ENCODE peak calls at places on chromosomes 7 and 10, in ten cellular contexts. B is body of pancreas, F is A549, H is stomach, N is foreskin keratinocyte, J is IMR-90, A is K562, S is SK-N-SH, Z is psoas muscle, K is Caco-2. X is an unnamed sample. For H3K4me1, the result is how much of the 10 kb centered on the place peaks cover.

GRCh38 chr7:152894295-152895170 is 135.0 kb downstream of the ACTR3B start:
- DNase-seq in S (peak), F (peak), J (no peak), N (no peak), B (peak), K (no peak), Z (no peak), H (no peak), A (peak), X (peak)

GRCh38 chr10:14450041-14450491 is 119.3 kb upstream of the FRMD4A start:
- DNase-seq in S (no peak), K (no peak), B (peak), Z (no peak), H (peak), A (no peak), F (no peak), N (no peak), J (peak), X (no peak)

GRCh38 chr10:21602313-21602712 is 68.3 kb downstream of the MLLT10 start:
- DNase-seq in F (no peak), S (no peak), A (no peak), K (no peak), H (no peak), J (peak), B (no peak), N (no peak), Z (no peak), X (no peak)

GRCh38 chr7:110246118-110246517 is 844.8 kb upstream of the LRRN3 start:
- DNase-seq in S (no peak), A (no peak), H (no peak), N (no peak), F (no peak), J (no peak), K (no peak), B (no peak), Z (no peak), X (no peak)

GRCh38 chr7:130345106-130345505 is 490 bp downstream of the CPA5 start:
- DNase-seq in Z (no peak), J (no peak), S (no peak), H (no peak), B (no peak), A (no peak), N (no peak), K (no peak), F (no peak), X (no peak)

GRCh38 chr7:14936530-14936929 is 34.0 kb upstream of the DGKB start:
- DNase-seq in J (peak), F (peak), H (no peak), K (peak), Z (peak), A (no peak), N (no peak), B (peak), S (no peak), X (no peak)

GRCh38 chr7:91876391-91877133 is 3.9 kb downstream of the MTERF1 start:
- DNase-seq in S (no peak), K (no peak), A (no peak), F (peak), J (peak), H (no peak), N (no peak), B (no peak), Z (no peak), X (no peak)

GRCh38 chr10:127195041-127195506 is 1.3 kb downstream of the INSYN2A start:
- DNase-seq in J (no peak), S (peak), Z (no peak), K (no peak), F (peak), N (no peak), A (no peak), B (no peak), H (no peak), X (no peak)

GRCh38 chr10:107561136-107561650 is 396.7 kb upstream of the SORCS1 start:
- DNase-seq in B (no peak), S (no peak), K (no peak), N (no peak), Z (no peak), F (no peak), H (no peak), J (no peak), A (no peak), X (no peak)

GRCh38 chr10:101563497-101564040 is 24.5 kb downstream of the POLL start:
- DNase-seq in B (peak), S (peak), K (no peak), N (no peak), J (no peak), Z (peak), A (no peak), H (peak), F (no peak), X (no peak)

GRCh38 chr10:43209064-43209455 is 57.8 kb downstream of the RASGEF1A start:
- DNase-seq in H (no peak), Z (peak), N (no peak), A (no peak), J (no peak), F (no peak), K (no peak), S (no peak), B (peak), X (peak)

GRCh38 chr10:22417736-22418268 is 72.5 kb downstream of the SPAG6 start:
- DNase-seq in K (no peak), F (no peak), S (no peak), J (no peak), A (no peak), H (no peak), B (no peak), Z (no peak), N (no peak), X (no peak)

GRCh38 chr7:105270117-105270516 is 118.6 kb downstream of the SRPK2 start:
- DNase-seq in N (no peak), F (no peak), A (no peak), B (no peak), Z (no peak), H (no peak), K (no peak), J (no peak), S (no peak), X (no peak)

GRCh38 chr10:59580257-59580863 is 129.3 kb downstream of the SLC16A9 start:
- DNase-seq in N (no peak), J (peak), A (no peak), K (no peak), Z (no peak), H (no peak), S (peak), F (peak), B (no peak), X (no peak)

GRCh38 chr7:50306491-50307367 is 2.2 kb downstream of the IKZF1 start:
- DNase-seq in A (no peak), N (no peak), F (no peak), K (no peak), H (no peak), B (no peak), J (no peak), Z (no peak), S (no peak), X (no peak)

GRCh38 chr10:42868530-42868929 is 85.9 kb downstream of the BMS1 start:
- DNase-seq in Z (no peak), N (no peak), H (no peak), J (no peak), K (peak), A (no peak), B (no peak), S (no peak), F (no peak), X (no peak)

GRCh38 chr10:79072041-79072441 is 3.3 kb downstream of the ZMIZ1 start:
- DNase-seq in K (no peak), J (peak), A (no peak), Z (no peak), H (no peak), F (no peak), B (no peak), N (no peak), S (no peak), X (no peak)

GRCh38 chr10:79072994-79073654 is 4.4 kb downstream of the ZMIZ1 start:
- DNase-seq in A (no peak), H (no peak), K (no peak), J (no peak), Z (no peak), N (no peak), S (no peak), F (no peak), B (no peak), X (no peak)

GRCh38 chr10:79075418-79075817 is 6.7 kb downstream of the ZMIZ1 start:
- DNase-seq in F (no peak), J (no peak), K (no peak), S (no peak), A (no peak), H (no peak), Z (no peak), B (no peak), N (no peak), X (peak)

GRCh38 chr10:79074732-79075131 is 6.0 kb downstream of the ZMIZ1 start:
- DNase-seq in N (no peak), F (no peak), A (no peak), B (peak), Z (no peak), J (no peak), K (no peak), H (peak), S (peak), X (no peak)

GRCh38 chr10:79073784-79074432 is 5.1 kb downstream of the ZMIZ1 start:
- DNase-seq in B (peak), S (no peak), N (no peak), K (no peak), J (peak), H (peak), F (no peak), Z (peak), A (no peak), X (no peak)
- H3K4me1 ChIP-seq in B (half or more), S (half or more), N (under half), K (half or more), J (half or more), H (half or more), F (half or more), Z (half or more), A (under half), X (half or more)

DNA sequence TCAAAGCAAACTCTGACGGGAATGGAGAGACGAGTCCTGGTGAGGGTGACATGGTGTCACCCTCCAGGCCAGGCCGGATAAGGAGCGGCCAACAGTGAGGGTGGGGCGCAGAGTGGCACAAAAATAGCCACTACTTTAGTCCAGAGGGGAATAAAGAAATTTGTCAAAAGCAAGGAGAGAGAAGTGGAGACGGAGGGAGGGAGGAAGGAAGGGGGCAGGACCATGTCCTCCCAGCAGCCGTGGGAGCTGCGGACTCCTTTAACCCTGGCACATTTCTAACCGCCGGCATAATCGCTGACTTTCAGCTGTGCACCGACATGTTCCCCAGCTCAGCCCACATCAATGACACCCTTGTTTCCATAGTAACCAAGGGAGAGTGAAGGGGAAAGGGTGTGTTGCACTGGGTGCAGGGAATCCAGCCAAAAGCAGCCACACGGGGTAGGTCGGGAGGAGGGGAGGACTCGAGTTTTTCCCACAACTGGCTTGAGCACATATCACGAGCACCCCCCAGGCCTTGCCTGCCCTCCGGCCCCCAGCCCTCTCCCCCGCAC is 29.8 kb downstream of the TRIM8 start:
- DNase-seq in S (peak), N (peak), B (no peak), Z (peak), J (peak), F (no peak), K (no peak), H (peak), A (peak), X (peak)
- H3K4me1 ChIP-seq in S (half or more), N (under half), B (half or more), Z (half or more), J (half or more), F (under half), K (under half), H (half or more), A (under half), X (half or more)

GRCh38 chr7:125445901-125446300 is 516.3 kb upstream of the POT1 start:
- DNase-seq in S (no peak), N (no peak), F (no peak), J (no peak), H (no peak), B (no peak), A (no peak), K (no peak), Z (no peak), X (no peak)
- H3K4me1 ChIP-seq in S (under half), N (under half), F (under half), J (under half), H (under half), B (under half), A (under half), K (under half), Z (under half), X (under half)

GRCh38 chr7:81956520-81956919 is 186.7 kb upstream of the HGF start:
- DNase-seq in K (peak), Z (no peak), A (no peak), S (peak), H (no peak), J (peak), B (no peak), F (peak), N (no peak), X (no peak)

GRCh38 chr7:81957517-81957916 is 187.7 kb upstream of the HGF start:
- DNase-seq in B (no peak), F (no peak), J (no peak), A (no peak), K (no peak), N (no peak), Z (no peak), H (no peak), S (no peak), X (no peak)

GRCh38 chr7:81960026-81960425 is 190.2 kb upstream of the HGF start:
- DNase-seq in H (no peak), N (no peak), Z (no peak), F (no peak), B (no peak), J (no peak), K (no peak), A (no peak), S (no peak), X (no peak)
- H3K4me1 ChIP-seq in H (under half), N (under half), Z (under half), F (under half), B (under half), J (under half), K (under half), A (under half), S (under half), X (under half)

GRCh38 chr10:71771821-71772617 is 1.3 kb downstream of the VSIR start:
- DNase-seq in N (no peak), H (peak), B (peak), A (no peak), S (no peak), K (no peak), F (peak), J (peak), Z (peak), X (peak)

GRCh38 chr10:71770255-71770654 is 3.1 kb downstream of the VSIR start:
- DNase-seq in S (no peak), J (peak), F (no peak), H (no peak), Z (no peak), K (no peak), B (no peak), N (no peak), A (no peak), X (no peak)

GRCh38 chr10:71770789-71771188 is 2.5 kb downstream of the VSIR start:
- DNase-seq in N (no peak), F (no peak), B (no peak), K (no peak), A (no peak), J (no peak), Z (no peak), H (peak), S (no peak), X (peak)

GRCh38 chr10:71772832-71773220 is 494 bp downstream of the VSIR start:
- DNase-seq in N (no peak), A (no peak), H (no peak), K (no peak), Z (no peak), F (no peak), S (no peak), J (no peak), B (no peak), X (no peak)

DNA sequence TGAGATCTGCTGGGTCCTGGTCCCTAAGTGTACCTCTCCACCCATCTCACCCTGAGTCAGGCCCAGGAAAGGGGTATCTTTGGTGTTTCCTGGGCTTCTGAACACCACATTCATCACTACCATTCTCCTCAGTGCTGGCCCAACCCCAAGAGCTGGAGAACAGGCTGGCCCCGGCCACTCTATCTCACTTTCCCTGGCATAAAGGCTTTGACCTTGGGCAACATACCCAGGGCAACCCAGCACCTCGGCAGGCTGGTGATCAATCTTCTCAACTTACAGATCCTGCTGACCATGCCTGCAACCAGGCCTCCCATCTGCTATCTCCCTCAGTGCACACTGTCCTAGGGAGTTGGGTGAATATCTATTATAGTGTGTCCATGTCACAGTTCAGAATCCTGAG is 2.1 kb downstream of the VSIR start:
- DNase-seq in K (no peak), J (no peak), H (peak), N (no peak), A (no peak), B (peak), Z (no peak), F (no peak), S (no peak), X (peak)
- H3K4me1 ChIP-seq in K (half or more), J (under half), H (half or more), N (under half), A (under half), B (half or more), Z (half or more), F (half or more), S (under half), X (half or more)

GRCh38 chr7:155807013-155807804 is 5.1 kb downstream of the SHH start:
- DNase-seq in B (no peak), H (no peak), A (no peak), S (no peak), J (no peak), Z (no peak), K (no peak), F (no peak), N (no peak), X (peak)

GRCh38 chr7:155806096-155806871 is 6.0 kb downstream of the SHH start:
- DNase-seq in B (no peak), Z (no peak), F (no peak), N (no peak), A (no peak), S (peak), H (no peak), K (no peak), J (no peak), X (no peak)

GRCh38 chr7:155804431-155804831 is 7.8 kb downstream of the SHH start:
- DNase-seq in B (no peak), A (no peak), N (no peak), H (no peak), Z (no peak), F (no peak), S (peak), K (no peak), J (no peak), X (no peak)

GRCh38 chr7:155804897-155805825 is 7.1 kb downstream of the SHH start:
- DNase-seq in A (peak), B (peak), J (peak), F (peak), S (peak), Z (no peak), K (no peak), H (peak), N (peak), X (peak)

DNA sequence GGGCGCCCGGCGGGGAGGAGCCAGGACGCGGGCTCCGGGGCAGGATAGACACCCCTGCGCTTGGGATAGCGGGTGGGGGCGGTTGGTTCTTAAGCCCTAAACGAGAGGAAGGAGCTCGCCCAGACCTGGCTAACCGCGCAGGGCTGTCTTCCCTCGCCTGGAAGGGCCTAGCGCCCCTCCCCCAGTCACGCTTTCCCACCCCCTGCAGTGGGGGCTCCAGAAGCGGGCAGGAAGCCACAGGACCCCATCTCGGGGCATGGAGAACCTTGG is 6.5 kb downstream of the SHH start:
- DNase-seq in H (no peak), S (no peak), J (no peak), B (no peak), N (no peak), A (no peak), F (no peak), Z (no peak), K (no peak), X (no peak)
- H3K4me1 ChIP-seq in H (half or more), S (under half), J (under half), B (half or more), N (under half), A (under half), F (under half), Z (under half), K (under half), X (half or more)

DNA sequence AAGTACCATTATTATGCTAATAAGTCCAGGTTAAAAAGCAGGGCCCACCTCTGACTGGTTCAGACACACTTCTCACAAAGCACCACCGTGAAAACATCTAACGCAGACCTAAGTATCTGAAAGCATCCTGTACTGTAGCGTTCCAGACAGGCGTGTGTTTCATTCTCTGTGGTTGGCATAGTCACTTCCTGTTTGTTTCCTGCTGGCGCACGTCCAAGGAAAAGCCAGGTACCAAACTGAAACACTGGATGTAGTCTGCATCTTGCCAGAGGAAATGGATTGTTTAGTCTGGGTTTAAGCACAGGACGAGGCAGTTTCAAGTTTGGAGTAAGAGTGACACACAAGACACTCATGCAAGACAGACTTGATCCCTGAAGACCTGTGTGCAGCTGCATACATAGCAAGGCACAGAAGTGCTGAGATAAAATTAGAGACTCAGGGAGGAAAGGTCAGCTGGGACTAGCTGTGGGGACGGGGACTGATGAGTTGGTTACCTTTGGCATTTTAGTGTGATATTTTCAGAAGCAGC is 23.3 kb downstream of the BPGM start:
- DNase-seq in F (peak), J (peak), N (peak), S (peak), Z (peak), K (no peak), H (peak), B (peak), A (no peak), X (no peak)
- H3K4me1 ChIP-seq in F (under half), J (under half), N (under half), S (under half), Z (under half), K (under half), H (under half), B (under half), A (under half), X (under half)

DNA sequence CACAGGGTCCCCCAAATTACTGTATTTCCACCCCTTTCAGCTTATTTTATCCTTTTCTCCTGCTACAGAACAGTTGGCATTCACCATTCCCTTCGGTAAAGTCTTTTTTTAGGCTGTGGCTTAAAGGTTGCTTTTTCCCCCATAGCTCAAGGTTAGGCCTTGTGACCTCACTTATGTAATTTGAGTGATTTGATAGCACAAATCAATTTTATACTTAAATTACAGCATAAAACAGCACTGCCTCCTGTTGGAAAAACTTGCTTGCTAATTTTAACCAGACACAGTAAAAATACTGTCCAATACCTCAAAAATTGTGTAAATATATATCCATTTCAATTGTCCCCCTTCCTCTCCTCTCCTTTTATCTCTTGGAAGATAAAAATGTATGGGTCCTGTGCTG is 7.1 kb downstream of the GIMAP1 start:
- DNase-seq in F (no peak), K (no peak), N (no peak), Z (no peak), A (no peak), S (no peak), H (no peak), B (no peak), J (no peak), X (no peak)
- H3K4me1 ChIP-seq in F (under half), K (under half), N (under half), Z (under half), A (under half), S (under half), H (under half), B (under half), J (under half), X (under half)

DNA sequence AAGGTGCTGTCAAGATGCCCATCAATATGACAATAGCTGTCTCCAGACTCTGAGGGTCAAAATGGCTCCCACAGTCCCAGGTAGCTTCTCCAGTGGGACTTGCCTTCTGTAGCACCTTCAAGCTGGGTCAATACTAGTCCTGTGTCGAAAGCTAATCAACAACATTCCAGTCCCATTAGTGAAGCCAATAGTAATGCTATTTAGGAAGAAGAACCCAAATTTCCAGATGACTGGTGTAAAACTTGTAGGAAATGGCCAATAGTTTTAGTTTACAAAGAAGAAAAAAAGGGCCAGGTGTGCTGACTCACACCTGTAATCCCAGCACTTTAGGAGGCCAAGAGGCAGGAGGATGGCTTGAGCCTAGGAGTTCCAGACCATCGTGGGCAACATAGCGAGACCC is 2.0 kb upstream of the SPOCK2 start:
- DNase-seq in A (no peak), F (no peak), N (peak), S (no peak), Z (no peak), B (no peak), K (no peak), J (no peak), H (no peak), X (no peak)
- H3K4me1 ChIP-seq in A (under half), F (under half), N (under half), S (under half), Z (under half), B (under half), K (under half), J (under half), H (under half), X (under half)